ENCODE peak calls at places on chromosomes 3 and 15, in five cellular contexts. Y is GM23338, E is heart left ventricle, T is lower lobe of right lung, U is A549. G is an unnamed sample. For H3K4me1, the result is how much of the 10 kb centered on the place peaks cover.

GRCh38 chr3:33315826-33316225 is 38.6 kb downstream of the FBXL2 start:
- DNase-seq in Y (no peak), E (no peak), T (no peak), U (no peak), G (no peak)

GRCh38 chr3:26049956-26050355 is 260.1 kb downstream of the OXSM start:
- DNase-seq in Y (no peak), E (no peak), T (no peak), U (no peak), G (no peak)

GRCh38 chr3:63644212-63644777 is 8.2 kb upstream of the SNTN start:
- DNase-seq in Y (peak), E (no peak), T (no peak), U (no peak), G (no peak)

GRCh38 chr3:134291300-134292254 is 40.9 kb upstream of the RYK start:
- DNase-seq in Y (no peak), E (peak), T (peak), U (no peak), G (no peak)

GRCh38 chr3:43621974-43622739 is at the start of gene ANO10:
- DNase-seq in Y (peak), E (peak), T (peak), U (peak), G (peak)

GRCh38 chr15:77667351-77667750 is 34.6 kb upstream of the LINGO1 start:
- DNase-seq in Y (no peak), E (no peak), T (no peak), U (no peak), G (no peak)

GRCh38 chr3:169658311-169658931 is 5.1 kb downstream of the MECOM start:
- DNase-seq in Y (peak), E (peak), T (no peak), U (no peak), G (no peak)

GRCh38 chr3:49701388-49702077 is 12.2 kb downstream of the RNF123 start:
- DNase-seq in Y (peak), E (no peak), T (no peak), U (no peak), G (no peak)

GRCh38 chr15:62253294-62253693 is 88.2 kb upstream of the C2CD4B start:
- DNase-seq in Y (peak), E (no peak), T (no peak), U (no peak), G (no peak)

DNA sequence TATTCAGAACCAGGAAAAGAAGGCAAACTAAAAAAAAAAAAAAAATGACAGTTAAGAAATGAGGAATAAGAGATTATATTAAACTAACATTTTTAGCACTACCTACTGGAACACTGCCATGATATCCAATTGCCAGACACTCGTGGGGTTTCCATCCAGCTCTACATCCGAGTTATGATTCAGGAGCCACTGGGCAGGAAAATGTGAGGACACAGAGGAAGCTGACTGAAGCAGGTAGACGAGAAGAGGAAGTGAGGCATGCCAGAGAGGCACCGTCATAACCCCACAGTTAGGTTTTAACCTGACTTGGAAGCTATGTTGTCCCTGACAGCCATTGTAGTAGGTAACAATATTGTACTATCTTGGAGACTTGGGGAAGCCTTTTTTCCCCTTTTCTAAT is 495.0 kb downstream of the NLGN1 start:
- DNase-seq in Y (no peak), E (no peak), T (no peak), U (no peak), G (no peak)
- H3K4me3 ChIP-seq in Y (no peak), E (no peak), T (no peak), U (no peak), G (no peak)

GRCh38 chr3:160885791-160886286 is 129.8 kb downstream of the PPM1L start:
- DNase-seq in Y (peak), E (peak), T (peak), U (no peak), G (peak)
- TF ChIP-seq CTCF in Y (no peak), E (no peak), T (no peak), U (no peak), G (no peak)

GRCh38 chr15:70195171-70195807 is 97.6 kb upstream of the TLE3 start:
- DNase-seq in Y (no peak), E (no peak), T (no peak), U (no peak), G (no peak)
- H3K4me1 ChIP-seq in Y (under half), E (under half), T (under half), U (under half), G (under half)

GRCh38 chr3:111862415-111862814 is 3.4 kb downstream of the PHLDB2 start:
- DNase-seq in Y (no peak), E (no peak), T (no peak), U (no peak), G (no peak)
- H3K4me3 ChIP-seq in Y (peak), E (peak), T (peak), U (no peak), G (no peak)

GRCh38 chr3:116453676-116454346 is 8.5 kb upstream of the LSAMP start:
- DNase-seq in Y (no peak), E (no peak), T (no peak), U (no peak), G (no peak)
- TF ChIP-seq CTCF in Y (no peak), E (no peak), T (no peak), U (no peak), G (no peak)